ENCODE peak calls at places on chromosomes 4 and X, in seven cellular contexts. K is GM23338, E is IMR-90, N is transverse colon, S is psoas muscle, H is neural progenitor cell, B is esophagus muscularis mucosa. V is an unnamed sample.

GRCh38 chrX:38473715-38474114 is 87.6 kb upstream of the TSPAN7 start:
- DNase-seq in K (no peak), E (no peak), N (no peak), S (no peak), H (no peak), B (no peak), V (no peak)

GRCh38 chrX:25001808-25002657 is 13.7 kb downstream of the ARX start:
- DNase-seq in K (no peak), E (no peak), N (no peak), S (no peak), H (peak), B (no peak), V (no peak)

GRCh38 chrX:108036298-108036973 is 8.4 kb upstream of the VSIG1 start:
- DNase-seq in K (no peak), E (peak), N (no peak), S (no peak), H (no peak), B (no peak), V (peak)

GRCh38 chr4:183729430-183730328 is 70.6 kb downstream of the TRAPPC11 start:
- DNase-seq in K (no peak), E (peak), N (no peak), S (no peak), H (no peak), B (no peak), V (no peak)

GRCh38 chr4:170777663-170778062 is 687.9 kb upstream of the AADAT start:
- DNase-seq in K (no peak), E (no peak), N (no peak), S (no peak), H (no peak), B (no peak), V (no peak)

GRCh38 chr4:145179201-145179860 is 1.1 kb downstream of the OTUD4 start:
- DNase-seq in K (peak), E (peak), N (peak), S (peak), H (peak), B (no peak), V (peak)

GRCh38 chr4:102196221-102196620 is 149.1 kb downstream of the SLC39A8 start:
- DNase-seq in K (no peak), E (no peak), N (no peak), S (no peak), H (peak), B (no peak), V (peak)

GRCh38 chr4:93084599-93085305 is 743.8 kb upstream of the ATOH1 start:
- DNase-seq in K (peak), E (no peak), N (no peak), S (no peak), H (peak), B (no peak), V (no peak)

GRCh38 chr4:8761824-8762205 is 109.8 kb downstream of the HMX1 start:
- DNase-seq in K (no peak), E (no peak), N (no peak), S (peak), H (no peak), B (no peak), V (no peak)

GRCh38 chr4:128600410-128600809 is 209.1 kb upstream of the JADE1 start:
- DNase-seq in K (no peak), E (peak), N (no peak), S (no peak), H (no peak), B (no peak), V (no peak)

GRCh38 chr4:80362578-80363181 is 27.1 kb downstream of the CFAP299 start:
- DNase-seq in K (peak), E (peak), N (peak), S (no peak), H (peak), B (no peak), V (peak)

GRCh38 chrX:130728208-130728607 is 174.8 kb downstream of the ENOX2 start:
- DNase-seq in K (no peak), E (peak), N (no peak), S (no peak), H (no peak), B (no peak), V (no peak)

GRCh38 chrX:101619336-101619735 is 1.5 kb upstream of the ARMCX6 start:
- DNase-seq in K (peak), E (peak), N (no peak), S (no peak), H (peak), B (no peak), V (no peak)

GRCh38 chrX:51641421-51642021 is 22.8 kb upstream of the CENPVL3 start:
- DNase-seq in K (peak), E (peak), N (no peak), S (no peak), H (peak), B (no peak), V (peak)
- TF ChIP-seq CTCF in K (peak), E (peak), N (peak), S (peak), H (peak), B (peak), V (peak)

GRCh38 chr4:77579406-77580076 is 26.1 kb upstream of the CXCL13 start:
- DNase-seq in K (no peak), E (peak), N (no peak), S (no peak), H (no peak), B (no peak), V (peak)
- H3K27ac ChIP-seq in K (no peak), E (no peak), N (no peak), S (no peak), H (no peak), B (no peak), V (no peak)

DNA sequence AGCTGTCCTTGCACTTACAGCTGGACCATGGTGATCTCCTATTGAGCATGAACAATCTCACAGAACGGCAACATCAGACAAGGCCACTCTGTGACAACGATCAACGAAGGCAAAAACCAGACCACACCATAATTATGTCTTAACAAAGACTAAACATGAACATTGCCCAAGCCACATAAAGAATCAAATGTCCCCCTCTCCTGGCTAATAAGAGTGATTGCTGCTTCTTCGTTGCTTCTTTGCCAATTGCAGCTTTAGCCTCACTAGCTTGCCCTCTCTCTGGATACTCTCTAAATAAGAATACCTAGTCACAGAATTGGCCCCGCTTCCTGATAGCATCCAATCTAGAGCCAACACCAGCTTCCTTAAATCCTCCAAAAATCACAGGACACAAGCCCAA is 41.5 kb upstream of the PGRMC1 start:
- DNase-seq in K (peak), E (no peak), N (no peak), S (no peak), H (peak), B (no peak), V (no peak)
- TF ChIP-seq CTCF in K (no peak), E (no peak), N (no peak), S (no peak), H (peak), B (no peak), V (peak)

GRCh38 chrX:13478740-13479451 is 90.5 kb upstream of the EGFL6 start:
- DNase-seq in K (no peak), E (no peak), N (no peak), S (no peak), H (no peak), B (no peak), V (no peak)

GRCh38 chrX:13479452-13479813 is 90.0 kb upstream of the EGFL6 start:
- DNase-seq in K (no peak), E (no peak), N (no peak), S (no peak), H (no peak), B (no peak), V (no peak)

GRCh38 chrX:13483773-13484172 is 85.6 kb upstream of the EGFL6 start:
- DNase-seq in K (no peak), E (no peak), N (no peak), S (no peak), H (no peak), B (no peak), V (no peak)

GRCh38 chrX:13485167-13485566 is 84.2 kb upstream of the EGFL6 start:
- DNase-seq in K (no peak), E (no peak), N (peak), S (no peak), H (no peak), B (no peak), V (no peak)

DNA sequence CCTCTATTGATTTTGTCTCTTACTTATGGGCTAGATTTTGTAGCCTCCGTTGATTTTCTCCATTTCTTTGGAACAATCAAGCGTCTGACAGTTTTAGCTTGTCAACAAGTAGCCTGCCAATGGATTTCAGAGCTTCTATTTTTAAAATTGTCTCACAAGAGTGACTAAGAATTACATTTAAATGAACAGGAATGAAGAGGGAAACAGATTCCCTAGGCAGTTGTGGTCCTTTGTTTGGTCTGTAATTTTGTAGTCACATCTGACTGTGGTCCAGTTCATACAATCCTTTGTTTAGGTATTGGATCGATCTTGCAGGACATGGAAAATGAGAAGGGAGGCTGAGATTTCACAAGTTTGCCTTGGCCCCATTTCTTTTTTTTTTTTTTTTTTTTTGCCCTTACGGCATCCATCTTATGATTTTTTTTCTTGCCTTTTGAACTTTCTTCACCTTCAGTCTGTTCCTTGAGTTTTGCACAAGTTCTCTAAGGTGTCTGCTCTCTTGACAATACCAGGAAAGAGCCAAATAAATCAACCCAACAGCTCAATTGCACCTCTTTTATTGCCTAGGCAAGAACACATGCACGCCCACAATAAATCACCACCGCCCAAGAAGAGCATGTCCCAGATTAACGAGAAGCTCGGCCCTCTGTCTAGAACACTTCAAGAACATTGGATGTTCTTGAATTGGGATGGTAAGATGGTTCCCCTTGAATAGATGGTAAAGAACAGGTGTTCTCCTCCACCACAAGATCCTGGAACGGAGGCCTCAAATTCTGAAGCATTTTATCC is 86.4 kb upstream of the EGFL6 start:
- DNase-seq in K (no peak), E (no peak), N (peak), S (no peak), H (no peak), B (no peak), V (no peak)
- H3K27ac ChIP-seq in K (no peak), E (no peak), N (peak), S (no peak), H (no peak), B (no peak), V (no peak)

GRCh38 chrX:69133561-69134542 is 31.4 kb downstream of the PJA1 start:
- DNase-seq in K (peak), E (peak), N (no peak), S (no peak), H (peak), B (no peak), V (peak)
- TF ChIP-seq CTCF in K (peak), E (peak), N (peak), S (peak), H (peak), B (peak), V (peak)

GRCh38 chr4:133131829-133132485 is 17.1 kb upstream of the PCDH10 start:
- DNase-seq in K (peak), E (no peak), N (no peak), S (no peak), H (no peak), B (no peak), V (no peak)
- H3K27ac ChIP-seq in K (peak), E (no peak), N (no peak), S (no peak), H (peak), B (no peak), V (no peak)

GRCh38 chr4:186942745-186943606 is 219.3 kb upstream of the FAT1 start:
- DNase-seq in K (no peak), E (peak), N (no peak), S (no peak), H (peak), B (no peak), V (no peak)
- TF ChIP-seq CTCF in K (no peak), E (no peak), N (no peak), S (no peak), H (no peak), B (no peak), V (peak)

DNA sequence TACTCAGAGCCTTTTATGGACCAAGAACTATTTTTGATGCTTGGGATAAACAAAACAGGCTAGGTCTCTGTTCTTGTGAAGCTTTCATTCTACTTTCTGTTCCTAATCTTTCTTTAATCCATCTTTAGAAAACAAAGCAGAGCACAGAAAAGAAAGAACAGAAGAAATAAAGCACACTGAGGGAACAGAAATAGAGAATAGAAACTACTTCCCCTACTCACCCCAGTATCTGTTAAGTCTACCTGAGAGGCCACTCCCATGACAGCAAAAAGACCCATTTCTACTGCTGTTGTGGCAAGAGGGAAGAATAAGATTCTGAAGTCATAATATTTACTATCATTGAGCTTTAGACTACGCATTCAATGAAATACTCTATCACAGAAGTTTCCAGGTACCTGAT is 9.2 kb downstream of the RFC1 start:
- DNase-seq in K (no peak), E (no peak), N (no peak), S (no peak), H (peak), B (no peak), V (no peak)
- H3K27ac ChIP-seq in K (peak), E (no peak), N (no peak), S (no peak), H (peak), B (peak), V (no peak)

V was measured in brain microvascular endothelial cell.